ENCODE peak calls at places on chromosomes 4 and X, in seven cellular contexts. One of them, this sample, is unnamed.

GRCh38 chr4:76210502-76210901 is 3.1 kb downstream of the SCARB2 start:
- DNase-seq in coronary artery: no peak
- DNase-seq in upper lobe of right lung: no peak
- DNase-seq in left lung: no peak
- DNase-seq in fibroblast of pulmonary artery: no peak
- DNase-seq in AG04449: no peak
- DNase-seq in Panc1: no peak
- DNase-seq in this sample: no peak

GRCh38 chrX:77009691-77010090 is 437.5 kb upstream of the FGF16 start:
- DNase-seq in coronary artery: no peak
- DNase-seq in upper lobe of right lung: no peak
- DNase-seq in left lung: no peak
- DNase-seq in fibroblast of pulmonary artery: peak
- DNase-seq in AG04449: no peak
- DNase-seq in Panc1: peak
- DNase-seq in this sample: no peak

GRCh38 chrX:101229155-101229554 is 9.6 kb downstream of the DRP2 start:
- DNase-seq in coronary artery: no peak
- DNase-seq in upper lobe of right lung: no peak
- DNase-seq in left lung: no peak
- DNase-seq in fibroblast of pulmonary artery: peak
- DNase-seq in AG04449: peak
- DNase-seq in Panc1: no peak
- DNase-seq in this sample: no peak

GRCh38 chr4:7206856-7207567 is 14.7 kb downstream of the SORCS2 start:
- DNase-seq in coronary artery: peak
- DNase-seq in upper lobe of right lung: peak
- DNase-seq in left lung: peak
- DNase-seq in fibroblast of pulmonary artery: peak
- DNase-seq in AG04449: peak
- DNase-seq in Panc1: no peak
- DNase-seq in this sample: no peak

GRCh38 chr4:47718691-47719090 is 119.2 kb downstream of the CORIN start:
- DNase-seq in coronary artery: no peak
- DNase-seq in upper lobe of right lung: no peak
- DNase-seq in left lung: no peak
- DNase-seq in fibroblast of pulmonary artery: no peak
- DNase-seq in AG04449: no peak
- DNase-seq in Panc1: no peak
- DNase-seq in this sample: no peak

GRCh38 chr4:2402053-2402452 is 16.4 kb downstream of the ZFYVE28 start:
- DNase-seq in coronary artery: no peak
- DNase-seq in upper lobe of right lung: peak
- DNase-seq in left lung: peak
- DNase-seq in fibroblast of pulmonary artery: peak
- DNase-seq in AG04449: no peak
- DNase-seq in Panc1: no peak
- DNase-seq in this sample: peak

GRCh38 chr4:5957091-5957490 is 61.1 kb downstream of the C4orf50 start:
- DNase-seq in coronary artery: peak
- DNase-seq in upper lobe of right lung: peak
- DNase-seq in left lung: no peak
- DNase-seq in fibroblast of pulmonary artery: no peak
- DNase-seq in AG04449: no peak
- DNase-seq in Panc1: no peak
- DNase-seq in this sample: no peak

GRCh38 chr4:38151870-38152269 is 191.7 kb downstream of the PTTG2 start:
- DNase-seq in coronary artery: no peak
- DNase-seq in upper lobe of right lung: no peak
- DNase-seq in left lung: no peak
- DNase-seq in fibroblast of pulmonary artery: no peak
- DNase-seq in AG04449: no peak
- DNase-seq in Panc1: no peak
- DNase-seq in this sample: no peak

GRCh38 chrX:57044226-57044625 is 48.9 kb upstream of the SPIN3 start:
- DNase-seq in coronary artery: no peak
- DNase-seq in upper lobe of right lung: no peak
- DNase-seq in left lung: no peak
- DNase-seq in fibroblast of pulmonary artery: no peak
- DNase-seq in AG04449: no peak
- DNase-seq in Panc1: no peak
- DNase-seq in this sample: no peak

GRCh38 chr4:139666735-139667266 is 1.2 kb downstream of the MGST2 start:
- DNase-seq in coronary artery: no peak
- DNase-seq in upper lobe of right lung: peak
- DNase-seq in left lung: peak
- DNase-seq in fibroblast of pulmonary artery: peak
- DNase-seq in AG04449: no peak
- DNase-seq in Panc1: no peak
- DNase-seq in this sample: peak

GRCh38 chrX:111169141-111169540 is 73.2 kb downstream of the PAK3 start:
- DNase-seq in coronary artery: no peak
- DNase-seq in upper lobe of right lung: no peak
- DNase-seq in left lung: no peak
- DNase-seq in fibroblast of pulmonary artery: no peak
- DNase-seq in AG04449: no peak
- DNase-seq in Panc1: no peak
- DNase-seq in this sample: no peak

GRCh38 chrX:77070108-77070918 is 376.9 kb upstream of the FGF16 start:
- DNase-seq in coronary artery: no peak
- DNase-seq in upper lobe of right lung: no peak
- DNase-seq in left lung: no peak
- DNase-seq in fibroblast of pulmonary artery: no peak
- DNase-seq in AG04449: no peak
- DNase-seq in Panc1: no peak
- DNase-seq in this sample: no peak

GRCh38 chrX:138847930-138848329 is 136.4 kb upstream of the FGF13 start:
- DNase-seq in coronary artery: no peak
- DNase-seq in upper lobe of right lung: no peak
- DNase-seq in left lung: no peak
- DNase-seq in fibroblast of pulmonary artery: peak
- DNase-seq in AG04449: no peak
- DNase-seq in Panc1: no peak
- DNase-seq in this sample: no peak

GRCh38 chr4:187417761-187418160 is 577.8 kb upstream of the ZFP42 start:
- DNase-seq in coronary artery: no peak
- DNase-seq in upper lobe of right lung: no peak
- DNase-seq in left lung: no peak
- DNase-seq in fibroblast of pulmonary artery: no peak
- DNase-seq in AG04449: no peak
- DNase-seq in Panc1: no peak
- DNase-seq in this sample: no peak

GRCh38 chr4:182111586-182111985 is 131.6 kb upstream of the TENM3 start:
- DNase-seq in coronary artery: no peak
- DNase-seq in upper lobe of right lung: no peak
- DNase-seq in left lung: no peak
- DNase-seq in fibroblast of pulmonary artery: peak
- DNase-seq in AG04449: no peak
- DNase-seq in Panc1: no peak
- DNase-seq in this sample: no peak

GRCh38 chr4:128229458-128229805 is 58.2 kb downstream of the PGRMC2 start:
- DNase-seq in coronary artery: no peak
- DNase-seq in upper lobe of right lung: no peak
- DNase-seq in left lung: no peak
- DNase-seq in fibroblast of pulmonary artery: no peak
- DNase-seq in AG04449: no peak
- DNase-seq in Panc1: no peak
- DNase-seq in this sample: no peak

GRCh38 chr4:40838742-40839141 is 89.0 kb downstream of the NSUN7 start:
- DNase-seq in coronary artery: no peak
- DNase-seq in upper lobe of right lung: no peak
- DNase-seq in left lung: no peak
- DNase-seq in fibroblast of pulmonary artery: no peak
- DNase-seq in AG04449: no peak
- DNase-seq in Panc1: no peak
- DNase-seq in this sample: no peak

GRCh38 chr4:145703850-145704528 is 24.0 kb downstream of the C4orf51 start:
- DNase-seq in coronary artery: no peak
- DNase-seq in upper lobe of right lung: no peak
- DNase-seq in left lung: no peak
- DNase-seq in fibroblast of pulmonary artery: no peak
- DNase-seq in AG04449: no peak
- DNase-seq in Panc1: no peak
- DNase-seq in this sample: peak

GRCh38 chr4:139921551-139922184 is 232.3 kb downstream of the MAML3 start:
- DNase-seq in coronary artery: no peak
- DNase-seq in upper lobe of right lung: peak
- DNase-seq in left lung: peak
- DNase-seq in fibroblast of pulmonary artery: no peak
- DNase-seq in AG04449: no peak
- DNase-seq in Panc1: no peak
- DNase-seq in this sample: peak

GRCh38 chr4:3403104-3403906 is 38.5 kb upstream of the HGFAC start:
- DNase-seq in coronary artery: no peak
- DNase-seq in upper lobe of right lung: no peak
- DNase-seq in left lung: no peak
- DNase-seq in fibroblast of pulmonary artery: no peak
- DNase-seq in AG04449: no peak
- DNase-seq in Panc1: no peak
- DNase-seq in this sample: no peak

GRCh38 chr4:156884183-156884582 is 87.4 kb downstream of the PDGFC start:
- DNase-seq in coronary artery: no peak
- DNase-seq in upper lobe of right lung: no peak
- DNase-seq in left lung: no peak
- DNase-seq in fibroblast of pulmonary artery: no peak
- DNase-seq in AG04449: no peak
- DNase-seq in Panc1: no peak
- DNase-seq in this sample: no peak
- H3K4me3 ChIP-seq in coronary artery: no peak
- H3K4me3 ChIP-seq in upper lobe of right lung: no peak
- H3K4me3 ChIP-seq in left lung: no peak
- H3K4me3 ChIP-seq in fibroblast of pulmonary artery: no peak
- H3K4me3 ChIP-seq in AG04449: no peak
- H3K4me3 ChIP-seq in Panc1: no peak
- H3K4me3 ChIP-seq in this sample: no peak

GRCh38 chr4:80253510-80253909 is 13.0 kb upstream of the FGF5 start:
- DNase-seq in coronary artery: no peak
- DNase-seq in upper lobe of right lung: no peak
- DNase-seq in left lung: no peak
- DNase-seq in fibroblast of pulmonary artery: no peak
- DNase-seq in AG04449: no peak
- DNase-seq in Panc1: no peak
- DNase-seq in this sample: no peak
- TF ChIP-seq CTCF in coronary artery: no peak
- TF ChIP-seq CTCF in upper lobe of right lung: no peak
- TF ChIP-seq CTCF in left lung: no peak
- TF ChIP-seq CTCF in fibroblast of pulmonary artery: no peak
- TF ChIP-seq CTCF in AG04449: no peak
- TF ChIP-seq CTCF in Panc1: no peak
- TF ChIP-seq CTCF in this sample: no peak

GRCh38 chr4:107856901-107857300 is 32.2 kb downstream of the SGMS2 start:
- DNase-seq in coronary artery: no peak
- DNase-seq in upper lobe of right lung: no peak
- DNase-seq in left lung: no peak
- DNase-seq in fibroblast of pulmonary artery: no peak
- DNase-seq in AG04449: no peak
- DNase-seq in Panc1: no peak
- DNase-seq in this sample: no peak

GRCh38 chr4:107854326-107855030 is 29.7 kb downstream of the SGMS2 start:
- DNase-seq in coronary artery: no peak
- DNase-seq in upper lobe of right lung: no peak
- DNase-seq in left lung: no peak
- DNase-seq in fibroblast of pulmonary artery: peak
- DNase-seq in AG04449: no peak
- DNase-seq in Panc1: no peak
- DNase-seq in this sample: no peak

GRCh38 chr4:107855723-107856122 is 31.0 kb downstream of the SGMS2 start:
- DNase-seq in coronary artery: no peak
- DNase-seq in upper lobe of right lung: no peak
- DNase-seq in left lung: no peak
- DNase-seq in fibroblast of pulmonary artery: no peak
- DNase-seq in AG04449: no peak
- DNase-seq in Panc1: no peak
- DNase-seq in this sample: no peak

GRCh38 chr4:107850438-107850837 is 25.7 kb downstream of the SGMS2 start:
- DNase-seq in coronary artery: no peak
- DNase-seq in upper lobe of right lung: no peak
- DNase-seq in left lung: no peak
- DNase-seq in fibroblast of pulmonary artery: no peak
- DNase-seq in AG04449: no peak
- DNase-seq in Panc1: no peak
- DNase-seq in this sample: no peak

GRCh38 chr4:107853444-107854325 is 29.0 kb downstream of the SGMS2 start:
- DNase-seq in coronary artery: no peak
- DNase-seq in upper lobe of right lung: no peak
- DNase-seq in left lung: no peak
- DNase-seq in fibroblast of pulmonary artery: peak
- DNase-seq in AG04449: no peak
- DNase-seq in Panc1: no peak
- DNase-seq in this sample: no peak
- H3K4me3 ChIP-seq in coronary artery: peak
- H3K4me3 ChIP-seq in upper lobe of right lung: no peak
- H3K4me3 ChIP-seq in left lung: no peak
- H3K4me3 ChIP-seq in fibroblast of pulmonary artery: peak
- H3K4me3 ChIP-seq in AG04449: no peak
- H3K4me3 ChIP-seq in Panc1: no peak
- H3K4me3 ChIP-seq in this sample: no peak

GRCh38 chr4:48968814-48969213 is 17.3 kb upstream of the CWH43 start:
- DNase-seq in coronary artery: no peak
- DNase-seq in upper lobe of right lung: no peak
- DNase-seq in left lung: no peak
- DNase-seq in fibroblast of pulmonary artery: peak
- DNase-seq in AG04449: peak
- DNase-seq in Panc1: no peak
- DNase-seq in this sample: no peak

GRCh38 chr4:48967101-48967500 is 19.0 kb upstream of the CWH43 start:
- DNase-seq in coronary artery: no peak
- DNase-seq in upper lobe of right lung: no peak
- DNase-seq in left lung: no peak
- DNase-seq in fibroblast of pulmonary artery: no peak
- DNase-seq in AG04449: no peak
- DNase-seq in Panc1: no peak
- DNase-seq in this sample: no peak

GRCh38 chr4:48967626-48968025 is 18.4 kb upstream of the CWH43 start:
- DNase-seq in coronary artery: no peak
- DNase-seq in upper lobe of right lung: no peak
- DNase-seq in left lung: no peak
- DNase-seq in fibroblast of pulmonary artery: no peak
- DNase-seq in AG04449: no peak
- DNase-seq in Panc1: no peak
- DNase-seq in this sample: no peak

GRCh38 chr4:48974979-48975640 is 11.0 kb upstream of the CWH43 start:
- DNase-seq in coronary artery: no peak
- DNase-seq in upper lobe of right lung: no peak
- DNase-seq in left lung: no peak
- DNase-seq in fibroblast of pulmonary artery: no peak
- DNase-seq in AG04449: no peak
- DNase-seq in Panc1: no peak
- DNase-seq in this sample: no peak

DNA sequence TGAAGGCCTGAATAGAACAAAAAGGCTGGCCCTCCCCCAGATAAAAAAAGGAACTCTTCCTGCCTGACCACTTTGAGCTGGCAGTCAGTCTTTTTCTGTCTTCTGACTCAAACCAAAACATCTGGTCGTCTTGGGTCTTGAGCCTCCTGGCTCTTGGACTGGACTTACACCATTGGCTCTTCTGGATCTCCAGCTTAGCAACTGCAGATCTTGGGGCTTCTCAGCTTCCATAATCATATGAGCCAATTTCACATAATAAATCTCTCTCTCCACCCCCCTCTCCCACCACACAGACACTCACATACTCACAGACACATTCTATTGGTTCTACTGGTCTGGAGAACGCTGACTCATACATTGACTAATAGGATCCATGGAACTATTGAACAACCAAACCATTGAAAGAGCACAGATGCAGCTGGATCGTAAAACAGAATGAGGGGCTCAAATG is 15.6 kb upstream of the CWH43 start:
- DNase-seq in coronary artery: no peak
- DNase-seq in upper lobe of right lung: no peak
- DNase-seq in left lung: no peak
- DNase-seq in fibroblast of pulmonary artery: peak
- DNase-seq in AG04449: no peak
- DNase-seq in Panc1: no peak
- DNase-seq in this sample: no peak
- TF ChIP-seq CTCF in coronary artery: no peak
- TF ChIP-seq CTCF in upper lobe of right lung: no peak
- TF ChIP-seq CTCF in left lung: no peak
- TF ChIP-seq CTCF in fibroblast of pulmonary artery: no peak
- TF ChIP-seq CTCF in AG04449: no peak
- TF ChIP-seq CTCF in Panc1: no peak
- TF ChIP-seq CTCF in this sample: no peak